ENCODE peak calls at places on chromosome 13, in five cellular contexts. P, D, G, R and T are unnamed samples.

GRCh38 chr13:46324976-46325375 is 62.1 kb downstream of the RUBCNL start:
- DNase-seq in P (no peak), G (no peak), D (no peak), R (no peak), T (no peak)

GRCh38 chr13:27097691-27098090 is 73.9 kb downstream of the USP12 start:
- DNase-seq in D (no peak), G (no peak), P (no peak), R (no peak), T (no peak)

GRCh38 chr13:99617474-99618255 is 116.4 kb downstream of the TM9SF2 start:
- DNase-seq in G (no peak), D (no peak), R (no peak), P (peak), T (no peak)

GRCh38 chr13:35925669-35926068 is 205.5 kb downstream of the DCLK1 start:
- DNase-seq in R (no peak), G (no peak), D (no peak), P (no peak), T (no peak)

GRCh38 chr13:109160357-109160756 is 530.9 kb downstream of the MYO16 start:
- DNase-seq in P (no peak), G (no peak), R (no peak), D (no peak), T (no peak)

GRCh38 chr13:31749929-31750328 is 10.6 kb downstream of the RXFP2 start:
- DNase-seq in G (no peak), P (no peak), D (no peak), R (no peak), T (no peak)

GRCh38 chr13:113928701-113929627 is 44.9 kb downstream of the C13orf46 start:
- DNase-seq in R (peak), P (no peak), G (no peak), D (peak), T (no peak)

GRCh38 chr13:30846311-30846710 is 59.8 kb upstream of the MEDAG start:
- DNase-seq in G (no peak), D (no peak), P (no peak), R (no peak), T (no peak)

GRCh38 chr13:96473463-96474157 is 383.7 kb downstream of the HS6ST3 start:
- DNase-seq in D (no peak), R (no peak), G (no peak), P (peak), T (no peak)

GRCh38 chr13:23558675-23559536 is 11.3 kb upstream of the TNFRSF19 start:
- DNase-seq in R (peak), P (no peak), G (peak), D (peak), T (peak)

GRCh38 chr13:36067619-36068456 is 63.3 kb downstream of the DCLK1 start:
- DNase-seq in R (no peak), D (no peak), G (no peak), P (no peak), T (no peak)

GRCh38 chr13:32881074-32881791 is 135.0 kb upstream of the KL start:
- DNase-seq in P (no peak), G (no peak), R (no peak), D (peak), T (no peak)

GRCh38 chr13:20416223-20416622 is 109.4 kb downstream of the CRYL1 start:
- DNase-seq in P (no peak), R (no peak), D (no peak), G (no peak), T (no peak)

GRCh38 chr13:26457212-26457611 is 100.3 kb upstream of the WASF3 start:
- DNase-seq in G (no peak), P (no peak), D (no peak), R (no peak), T (no peak)

GRCh38 chr13:30900952-30901749 is 4.9 kb upstream of the MEDAG start:
- DNase-seq in G (no peak), R (no peak), D (no peak), P (no peak), T (no peak)

GRCh38 chr13:102293723-102294122 is 108.1 kb downstream of the FGF14 start:
- DNase-seq in R (no peak), G (no peak), P (no peak), D (no peak), T (no peak)

GRCh38 chr13:41842029-41842428 is 118.9 kb downstream of the VWA8 start:
- DNase-seq in D (no peak), P (no peak), R (no peak), G (no peak), T (no peak)

GRCh38 chr13:64090311-64090710 is 2674.7 kb upstream of the PCDH20 start:
- DNase-seq in G (no peak), R (no peak), P (no peak), D (no peak), T (no peak)
- H3K27ac ChIP-seq in G (no peak), R (no peak), P (no peak), D (no peak), T (no peak)

DNA sequence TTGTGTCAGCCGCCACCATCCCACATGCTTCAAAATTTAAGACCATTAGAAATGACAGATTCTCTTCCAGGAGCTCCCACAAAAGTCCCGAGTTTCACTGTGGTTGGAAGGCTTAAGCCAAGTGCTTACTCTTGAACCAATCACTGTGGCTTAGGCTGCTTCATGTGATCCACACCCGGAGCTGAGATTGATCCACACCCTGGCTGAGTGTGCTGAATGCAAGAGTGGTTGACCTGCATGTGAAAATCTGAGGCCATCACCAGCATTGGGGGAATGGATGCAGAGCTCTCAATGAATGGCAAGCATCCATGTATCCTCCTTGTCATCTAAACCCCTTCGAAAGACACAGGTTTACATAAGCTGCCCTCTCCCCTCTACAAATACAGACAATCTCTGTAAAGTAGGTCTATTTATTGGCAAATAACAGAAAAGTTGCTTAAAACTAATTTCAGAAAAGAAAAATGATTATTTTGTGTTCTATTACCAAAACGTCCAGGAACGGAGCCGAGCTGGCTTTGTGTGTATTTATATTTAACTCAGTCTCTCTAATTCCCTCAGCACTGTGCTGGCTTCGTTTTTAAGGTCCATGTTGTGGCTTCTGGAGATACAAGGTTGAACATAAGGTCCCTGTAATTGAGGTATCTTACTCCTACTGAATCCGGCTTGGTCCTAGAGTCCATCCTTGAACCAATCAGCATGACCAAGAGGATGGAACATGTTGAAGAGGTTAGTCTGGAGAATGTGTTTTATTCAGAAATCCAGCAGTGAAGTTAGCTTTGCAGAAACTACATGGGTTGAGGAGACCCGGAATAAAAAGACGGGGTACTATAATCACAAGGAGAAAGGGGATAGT is 332.4 kb downstream of the LIG4 start:
- DNase-seq in P (no peak), D (no peak), G (no peak), R (no peak), T (no peak)
- H3K27ac ChIP-seq in P (no peak), D (no peak), G (no peak), R (no peak), T (no peak)

GRCh38 chr13:52051400-52051799 is 26.9 kb downstream of the UTP14C start:
- DNase-seq in R (no peak), G (no peak), D (no peak), P (no peak), T (no peak)

GRCh38 chr13:52043675-52044074 is 19.2 kb downstream of the UTP14C start:
- DNase-seq in R (no peak), G (no peak), P (no peak), D (no peak), T (no peak)

GRCh38 chr13:52047463-52047862 is 23.0 kb downstream of the UTP14C start:
- DNase-seq in P (no peak), G (no peak), R (no peak), D (no peak), T (no peak)

GRCh38 chr13:52053460-52053859 is 29.0 kb downstream of the UTP14C start:
- DNase-seq in P (no peak), D (no peak), R (no peak), G (no peak), T (no peak)

DNA sequence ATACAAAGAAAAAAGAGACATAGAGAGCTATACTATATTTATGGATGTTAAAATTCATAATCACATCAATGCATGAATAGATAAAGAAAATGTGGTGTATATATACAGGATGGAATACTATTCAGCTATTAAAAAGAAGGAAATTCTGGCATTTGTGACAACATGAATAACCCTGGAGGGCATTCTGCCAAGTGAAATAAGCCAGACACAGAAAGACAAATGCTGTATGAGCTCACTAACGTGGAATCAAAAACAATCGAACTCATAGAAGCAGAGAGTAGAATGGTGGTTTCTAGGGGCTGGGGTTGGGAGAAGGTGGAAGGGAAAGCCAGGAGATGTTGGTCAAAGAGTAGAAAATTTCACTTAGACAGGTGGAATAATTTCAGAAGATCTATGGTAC is 24.0 kb downstream of the UTP14C start:
- DNase-seq in D (no peak), R (no peak), G (no peak), P (no peak), T (no peak)
- H3K27ac ChIP-seq in D (no peak), R (no peak), G (no peak), P (no peak), T (no peak)

DNA sequence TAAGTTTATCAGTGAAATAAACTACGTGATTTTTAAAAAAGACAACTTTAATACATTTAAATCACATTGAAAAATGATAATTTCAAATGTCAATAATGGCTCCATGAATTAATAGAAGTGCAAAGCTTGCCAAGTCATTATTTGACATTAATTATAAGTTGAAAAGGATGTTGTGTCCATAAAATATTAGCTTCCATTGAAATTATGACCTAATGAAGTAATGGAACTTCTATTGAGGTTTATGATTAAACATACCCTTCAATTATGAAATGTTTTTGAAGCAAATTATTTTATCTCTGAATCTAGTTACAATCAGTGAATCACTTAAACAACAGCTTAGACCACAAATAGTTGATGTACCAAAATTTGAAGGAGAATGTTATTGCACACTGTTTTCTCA is 144.2 kb downstream of the SLITRK6 start:
- DNase-seq in R (no peak), G (no peak), P (no peak), D (no peak), T (no peak)
- H3K27ac ChIP-seq in R (no peak), G (no peak), P (no peak), D (no peak), T (no peak)

GRCh38 chr13:112725346-112726017 is 35.6 kb downstream of the ATP11A start:
- DNase-seq in D (no peak), R (peak), P (no peak), G (no peak), T (no peak)
- H3K27ac ChIP-seq in D (peak), R (peak), P (no peak), G (no peak), T (no peak)

GRCh38 chr13:76512676-76513277 is 373.4 kb downstream of the KCTD12 start:
- DNase-seq in P (no peak), G (no peak), D (no peak), R (no peak), T (peak)
- H3K27ac ChIP-seq in P (no peak), G (no peak), D (no peak), R (no peak), T (no peak)

DNA sequence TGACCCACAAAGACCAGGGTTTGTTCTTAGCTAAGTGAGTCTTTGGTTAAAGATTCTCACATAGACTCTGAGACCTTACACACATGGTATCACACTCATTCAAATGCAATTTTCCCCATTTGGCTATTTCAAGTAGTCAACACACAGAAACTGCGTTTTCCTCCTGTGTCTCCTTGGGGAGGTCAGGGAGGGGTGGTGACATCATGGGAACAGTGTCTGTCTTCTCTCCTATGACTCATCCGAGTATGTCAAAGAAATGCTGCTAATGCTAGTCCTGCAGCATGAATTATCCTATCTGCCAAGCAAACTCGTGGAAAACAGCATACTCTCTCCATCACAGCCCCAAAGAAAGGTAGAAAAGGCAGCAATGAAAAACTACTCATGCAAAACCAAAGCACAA is 100.2 kb downstream of the ENOX1 start:
- DNase-seq in G (no peak), P (no peak), D (no peak), R (peak), T (peak)
- H3K27ac ChIP-seq in G (no peak), P (no peak), D (no peak), R (no peak), T (no peak)